ENCODE peak calls at places on chromosomes 12 and 14, in four cellular contexts. One of them, this sample, is unnamed.
A peak's percentile ranks its signal among the peaks of the same experiment; 100 is the strongest.

GRCh38 chr14:85622106-85622505 is 92.2 kb downstream of the FLRT2 start:
- DNase-seq in psoas muscle: no peak
- DNase-seq in mucosa of descending colon: no peak
- DNase-seq in body of pancreas: no peak
- DNase-seq in this sample: no peak

GRCh38 chr14:59482471-59483331 is 1.5 kb downstream of the L3HYPDH start:
- DNase-seq in psoas muscle: no peak
- DNase-seq in mucosa of descending colon: no peak
- DNase-seq in body of pancreas: peak; percentile 54
- DNase-seq in this sample: peak; percentile 38

GRCh38 chr14:75315143-75315542 is 36.5 kb downstream of the FOS start:
- DNase-seq in psoas muscle: no peak
- DNase-seq in mucosa of descending colon: no peak
- DNase-seq in body of pancreas: peak; percentile 65
- DNase-seq in this sample: no peak

GRCh38 chr12:132491349-132491663 is 1.4 kb downstream of the FBRSL1 start:
- DNase-seq in body of pancreas: no peak
- DNase-seq in mucosa of descending colon: no peak
- DNase-seq in psoas muscle: no peak
- DNase-seq in this sample: no peak

GRCh38 chr12:6936642-6937480 is 6.8 kb upstream of the RNU7-1 start:
- DNase-seq in psoas muscle: peak; percentile 62
- DNase-seq in mucosa of descending colon: peak; percentile 73
- DNase-seq in body of pancreas: no peak
- DNase-seq in this sample: no peak

GRCh38 chr12:131908716-131909595 is 14.5 kb downstream of the ULK1 start:
- DNase-seq in psoas muscle: peak; percentile 52
- DNase-seq in body of pancreas: peak; percentile 13
- DNase-seq in mucosa of descending colon: no peak
- DNase-seq in this sample: peak; percentile 4

GRCh38 chr12:21305666-21306065 is 29.1 kb downstream of the SLCO1A2 start:
- DNase-seq in body of pancreas: no peak
- DNase-seq in mucosa of descending colon: no peak
- DNase-seq in psoas muscle: no peak
- DNase-seq in this sample: no peak

GRCh38 chr12:118874698-118875548 is 106.4 kb upstream of the SRRM4 start:
- DNase-seq in mucosa of descending colon: no peak
- DNase-seq in body of pancreas: no peak
- DNase-seq in psoas muscle: no peak
- DNase-seq in this sample: no peak

GRCh38 chr14:26204954-26205479 is 392.8 kb downstream of the NOVA1 start:
- DNase-seq in body of pancreas: peak; percentile 36
- DNase-seq in psoas muscle: peak; percentile 69
- DNase-seq in mucosa of descending colon: peak; percentile 42
- DNase-seq in this sample: peak; percentile 24

GRCh38 chr14:42110167-42110566 is 503.5 kb downstream of the LRFN5 start:
- DNase-seq in psoas muscle: no peak
- DNase-seq in body of pancreas: no peak
- DNase-seq in mucosa of descending colon: no peak
- DNase-seq in this sample: no peak

GRCh38 chr14:24710403-24711063 is 76.5 kb upstream of the GZMB start:
- DNase-seq in mucosa of descending colon: no peak
- DNase-seq in body of pancreas: peak; percentile 52
- DNase-seq in psoas muscle: no peak
- DNase-seq in this sample: peak; percentile 61

GRCh38 chr14:101102875-101103274 is 199.4 kb upstream of the RTL1 start:
- DNase-seq in psoas muscle: no peak
- DNase-seq in mucosa of descending colon: no peak
- DNase-seq in body of pancreas: no peak
- DNase-seq in this sample: no peak

GRCh38 chr14:93893550-93894329 is 33.4 kb upstream of the FAM181A start:
- DNase-seq in mucosa of descending colon: no peak
- DNase-seq in body of pancreas: no peak
- DNase-seq in psoas muscle: no peak
- DNase-seq in this sample: no peak

GRCh38 chr14:102525213-102526143 is 15.9 kb upstream of the ANKRD9 start:
- DNase-seq in psoas muscle: peak; percentile 48
- DNase-seq in body of pancreas: no peak
- DNase-seq in mucosa of descending colon: peak; percentile 57
- DNase-seq in this sample: no peak

GRCh38 chr14:92033433-92033832 is 6.4 kb downstream of the TRIP11 start:
- DNase-seq in mucosa of descending colon: no peak
- DNase-seq in body of pancreas: no peak
- DNase-seq in psoas muscle: no peak
- DNase-seq in this sample: no peak

GRCh38 chr14:100237735-100238418 is 1.1 kb upstream of the YY1 start:
- DNase-seq in body of pancreas: peak; percentile 55
- DNase-seq in psoas muscle: peak; percentile 74
- DNase-seq in mucosa of descending colon: peak; percentile 71
- DNase-seq in this sample: peak; percentile 50

GRCh38 chr14:37617864-37618365 is 22.5 kb downstream of the TTC6 start:
- DNase-seq in mucosa of descending colon: no peak
- DNase-seq in psoas muscle: no peak
- DNase-seq in body of pancreas: no peak
- DNase-seq in this sample: no peak

GRCh38 chr12:52613363-52614030 is 4.9 kb downstream of the KRT73 start:
- DNase-seq in mucosa of descending colon: no peak
- DNase-seq in psoas muscle: no peak
- DNase-seq in body of pancreas: no peak
- DNase-seq in this sample: no peak

GRCh38 chr12:32047357-32047828 is 59.3 kb upstream of the BICD1 start:
- DNase-seq in psoas muscle: no peak
- DNase-seq in body of pancreas: no peak
- DNase-seq in mucosa of descending colon: no peak
- DNase-seq in this sample: no peak

GRCh38 chr14:69105326-69105725 is 47.6 kb downstream of the DCAF5 start:
- DNase-seq in body of pancreas: no peak
- DNase-seq in psoas muscle: no peak
- DNase-seq in mucosa of descending colon: no peak
- DNase-seq in this sample: no peak

GRCh38 chr12:22477166-22477893 is 67.0 kb downstream of the C2CD5 start:
- DNase-seq in psoas muscle: no peak
- DNase-seq in body of pancreas: no peak
- DNase-seq in mucosa of descending colon: no peak
- DNase-seq in this sample: no peak

GRCh38 chr12:57837779-57838562 is 8.6 kb downstream of the CTDSP2 start:
- DNase-seq in psoas muscle: peak; percentile 68
- DNase-seq in body of pancreas: no peak
- DNase-seq in mucosa of descending colon: no peak
- DNase-seq in this sample: peak; percentile 43

GRCh38 chr14:76855066-76855465 is 28.9 kb downstream of the LRRC74A start:
- DNase-seq in psoas muscle: no peak
- DNase-seq in body of pancreas: no peak
- DNase-seq in mucosa of descending colon: no peak
- DNase-seq in this sample: no peak

GRCh38 chr12:114780746-114781399 is 96.9 kb upstream of the TBX3 start:
- DNase-seq in mucosa of descending colon: no peak
- DNase-seq in psoas muscle: no peak
- DNase-seq in body of pancreas: no peak
- DNase-seq in this sample: no peak
- H3K4me1 ChIP-seq in mucosa of descending colon: no peaks in the 10 kb centered on the region
- H3K4me1 ChIP-seq in psoas muscle: no peaks in the 10 kb centered on the region
- H3K4me1 ChIP-seq in body of pancreas: no peaks in the 10 kb centered on the region
- H3K4me1 ChIP-seq in this sample: no peaks in the 10 kb centered on the region

GRCh38 chr12:50621435-50622304 is 116.9 kb downstream of the DIP2B start:
- DNase-seq in mucosa of descending colon: no peak
- DNase-seq in body of pancreas: peak; percentile 43
- DNase-seq in psoas muscle: no peak
- DNase-seq in this sample: no peak

GRCh38 chr12:50618864-50619609 is 114.3 kb downstream of the DIP2B start:
- DNase-seq in mucosa of descending colon: no peak
- DNase-seq in body of pancreas: no peak
- DNase-seq in psoas muscle: no peak
- DNase-seq in this sample: no peak

GRCh38 chr12:50620050-50620974 is 115.5 kb downstream of the DIP2B start:
- DNase-seq in psoas muscle: no peak
- DNase-seq in body of pancreas: no peak
- DNase-seq in mucosa of descending colon: no peak
- DNase-seq in this sample: no peak

GRCh38 chr12:50619610-50619958 is 114.8 kb downstream of the DIP2B start:
- DNase-seq in psoas muscle: no peak
- DNase-seq in body of pancreas: no peak
- DNase-seq in mucosa of descending colon: no peak
- DNase-seq in this sample: no peak

GRCh38 chr12:50620975-50621360 is 116.2 kb downstream of the DIP2B start:
- DNase-seq in psoas muscle: no peak
- DNase-seq in mucosa of descending colon: no peak
- DNase-seq in body of pancreas: no peak
- DNase-seq in this sample: no peak
- H3K4me1 ChIP-seq in psoas muscle: peaks cover 31% of the 10 kb centered on the region
- H3K4me1 ChIP-seq in mucosa of descending colon: peaks cover 57% of the 10 kb centered on the region
- H3K4me1 ChIP-seq in body of pancreas: peaks cover 32% of the 10 kb centered on the region
- H3K4me1 ChIP-seq in this sample: peaks cover 69% of the 10 kb centered on the region

GRCh38 chr14:35333797-35334743 is 41.9 kb downstream of the PSMA6 start:
- DNase-seq in psoas muscle: no peak
- DNase-seq in mucosa of descending colon: no peak
- DNase-seq in body of pancreas: no peak
- DNase-seq in this sample: no peak

GRCh38 chr14:35337074-35337556 is 44.9 kb downstream of the PSMA6 start:
- DNase-seq in psoas muscle: no peak
- DNase-seq in body of pancreas: no peak
- DNase-seq in mucosa of descending colon: no peak
- DNase-seq in this sample: no peak

GRCh38 chr14:35337557-35338255 is 45.5 kb downstream of the PSMA6 start:
- DNase-seq in mucosa of descending colon: no peak
- DNase-seq in psoas muscle: no peak
- DNase-seq in body of pancreas: no peak
- DNase-seq in this sample: no peak

GRCh38 chr14:35335388-35336092 is 43.4 kb downstream of the PSMA6 start:
- DNase-seq in body of pancreas: peak; percentile 86
- DNase-seq in psoas muscle: peak; percentile 68
- DNase-seq in mucosa of descending colon: peak; percentile 94
- DNase-seq in this sample: peak; percentile 65

GRCh38 chr14:35336171-35337073 is 44.2 kb downstream of the PSMA6 start:
- DNase-seq in mucosa of descending colon: peak; percentile 93
- DNase-seq in body of pancreas: peak; percentile 95
- DNase-seq in psoas muscle: peak; percentile 94
- DNase-seq in this sample: peak; percentile 95
- H3K4me1 ChIP-seq in mucosa of descending colon: peaks cover 88% of the 10 kb centered on the region
- H3K4me1 ChIP-seq in body of pancreas: peaks cover 74% of the 10 kb centered on the region
- H3K4me1 ChIP-seq in psoas muscle: peaks cover 37% of the 10 kb centered on the region
- H3K4me1 ChIP-seq in this sample: peaks cover 74% of the 10 kb centered on the region

GRCh38 chr12:11877869-11878780 is 192.6 kb upstream of the BCL2L14 start:
- DNase-seq in mucosa of descending colon: no peak
- DNase-seq in body of pancreas: peak; percentile 64
- DNase-seq in psoas muscle: no peak
- DNase-seq in this sample: peak; percentile 51

GRCh38 chr12:11876301-11876700 is 194.4 kb upstream of the BCL2L14 start:
- DNase-seq in psoas muscle: no peak
- DNase-seq in body of pancreas: no peak
- DNase-seq in mucosa of descending colon: no peak
- DNase-seq in this sample: no peak

GRCh38 chr12:11879306-11879705 is 191.4 kb upstream of the BCL2L14 start:
- DNase-seq in psoas muscle: no peak
- DNase-seq in body of pancreas: no peak
- DNase-seq in mucosa of descending colon: no peak
- DNase-seq in this sample: no peak

GRCh38 chr12:11875414-11875935 is 195.3 kb upstream of the BCL2L14 start:
- DNase-seq in psoas muscle: no peak
- DNase-seq in body of pancreas: no peak
- DNase-seq in mucosa of descending colon: no peak
- DNase-seq in this sample: no peak

DNA sequence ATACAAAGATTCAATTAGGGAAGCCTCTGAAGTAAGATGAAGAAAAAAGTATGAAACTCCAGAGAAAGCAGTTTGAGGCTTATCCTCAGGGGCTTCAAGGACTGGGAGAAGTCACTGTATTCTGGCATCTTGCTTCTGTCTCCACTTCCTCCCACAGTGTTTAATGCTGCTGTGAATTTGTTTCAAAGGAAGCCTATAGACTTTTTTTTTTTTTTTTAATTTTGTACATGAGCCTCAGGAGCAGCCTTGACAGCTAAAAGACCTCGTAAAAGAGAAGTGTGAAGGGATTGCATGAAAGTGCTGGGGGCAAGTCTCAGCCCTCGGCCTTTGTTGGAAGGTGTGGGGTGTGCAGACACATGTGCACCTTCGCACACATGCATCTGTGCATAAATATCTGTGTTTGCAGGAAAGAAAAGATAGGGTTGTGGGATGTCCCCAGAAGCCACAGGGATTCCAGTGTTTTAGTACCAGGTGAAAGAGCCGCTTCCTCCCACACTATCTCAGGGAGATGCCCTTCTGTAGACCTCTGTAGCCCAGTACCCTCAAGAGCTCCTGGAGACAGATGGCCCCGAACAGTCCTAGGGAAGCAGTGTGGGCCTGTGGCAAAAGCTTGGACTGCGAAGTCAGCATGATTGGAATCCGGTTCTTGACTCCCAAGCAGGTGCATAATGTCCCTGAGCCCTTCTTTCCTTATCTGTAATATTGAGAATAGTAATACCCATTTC is 193.5 kb upstream of the BCL2L14 start:
- DNase-seq in body of pancreas: no peak
- DNase-seq in mucosa of descending colon: no peak
- DNase-seq in psoas muscle: no peak
- DNase-seq in this sample: no peak
- H3K4me1 ChIP-seq in body of pancreas: peaks cover 38% of the 10 kb centered on the region
- H3K4me1 ChIP-seq in mucosa of descending colon: peaks cover 24% of the 10 kb centered on the region
- H3K4me1 ChIP-seq in psoas muscle: peaks cover 14% of the 10 kb centered on the region
- H3K4me1 ChIP-seq in this sample: peaks cover 49% of the 10 kb centered on the region

GRCh38 chr12:47900101-47900479 is 4.7 kb downstream of the VDR start:
- DNase-seq in body of pancreas: no peak
- DNase-seq in mucosa of descending colon: no peak
- DNase-seq in psoas muscle: no peak
- DNase-seq in this sample: no peak
- H3K4me1 ChIP-seq in body of pancreas: peaks cover 26% of the 10 kb centered on the region
- H3K4me1 ChIP-seq in mucosa of descending colon: peaks cover 63% of the 10 kb centered on the region
- H3K4me1 ChIP-seq in psoas muscle: peaks cover 15% of the 10 kb centered on the region
- H3K4me1 ChIP-seq in this sample: peaks cover 13% of the 10 kb centered on the region

GRCh38 chr12:11795192-11795909 is 145.9 kb downstream of the ETV6 start:
- DNase-seq in body of pancreas: no peak
- DNase-seq in psoas muscle: no peak
- DNase-seq in mucosa of descending colon: no peak
- DNase-seq in this sample: no peak

GRCh38 chr12:11793896-11794295 is 144.4 kb downstream of the ETV6 start:
- DNase-seq in psoas muscle: no peak
- DNase-seq in mucosa of descending colon: no peak
- DNase-seq in body of pancreas: no peak
- DNase-seq in this sample: peak; percentile 42

GRCh38 chr12:11795910-11796459 is 146.5 kb downstream of the ETV6 start:
- DNase-seq in mucosa of descending colon: no peak
- DNase-seq in psoas muscle: no peak
- DNase-seq in body of pancreas: peak; percentile 49
- DNase-seq in this sample: no peak

GRCh38 chr12:11794311-11794710 is 144.8 kb downstream of the ETV6 start:
- DNase-seq in body of pancreas: no peak
- DNase-seq in psoas muscle: peak; percentile 68
- DNase-seq in mucosa of descending colon: no peak
- DNase-seq in this sample: peak; percentile 36

GRCh38 chr12:11794751-11795150 is 145.3 kb downstream of the ETV6 start:
- DNase-seq in psoas muscle: no peak
- DNase-seq in mucosa of descending colon: no peak
- DNase-seq in body of pancreas: no peak
- DNase-seq in this sample: no peak
- H3K4me1 ChIP-seq in psoas muscle: peaks cover 60% of the 10 kb centered on the region
- H3K4me1 ChIP-seq in mucosa of descending colon: peaks cover 30% of the 10 kb centered on the region
- H3K4me1 ChIP-seq in body of pancreas: peaks cover 49% of the 10 kb centered on the region
- H3K4me1 ChIP-seq in this sample: peaks cover 65% of the 10 kb centered on the region

GRCh38 chr14:74126315-74126714 is 41.6 kb downstream of the LIN52 start:
- DNase-seq in mucosa of descending colon: no peak
- DNase-seq in psoas muscle: no peak
- DNase-seq in body of pancreas: no peak
- DNase-seq in this sample: no peak
- H3K4me1 ChIP-seq in mucosa of descending colon: no peaks in the 10 kb centered on the region
- H3K4me1 ChIP-seq in psoas muscle: no peaks in the 10 kb centered on the region
- H3K4me1 ChIP-seq in body of pancreas: peaks cover 4% of the 10 kb centered on the region
- H3K4me1 ChIP-seq in this sample: no peaks in the 10 kb centered on the region